ENCODE peak calls at places on chromosome 13, in seven cellular contexts. One of them, this sample, is unnamed.

GRCh38 chr13:21075303-21076264 is 14.2 kb upstream of the LATS2 start:
- DNase-seq in AG04450: no peak
- DNase-seq in CD8-positive, alpha-beta memory T cell: no peak
- DNase-seq in HFF-Myc: no peak
- DNase-seq in heart left ventricle: peak; percentile 43
- DNase-seq in fibroblast of pulmonary artery: no peak
- DNase-seq in trophoblast cell: peak; percentile 23
- DNase-seq in this sample: peak; percentile 72

GRCh38 chr13:94387047-94387446 is 92.4 kb downstream of the DCT start:
- DNase-seq in AG04450: no peak
- DNase-seq in CD8-positive, alpha-beta memory T cell: no peak
- DNase-seq in HFF-Myc: no peak
- DNase-seq in heart left ventricle: no peak
- DNase-seq in fibroblast of pulmonary artery: no peak
- DNase-seq in trophoblast cell: no peak
- DNase-seq in this sample: no peak

GRCh38 chr13:96984061-96984508 is 10.2 kb downstream of the OXGR1 start:
- DNase-seq in AG04450: no peak
- DNase-seq in CD8-positive, alpha-beta memory T cell: no peak
- DNase-seq in HFF-Myc: no peak
- DNase-seq in heart left ventricle: no peak
- DNase-seq in fibroblast of pulmonary artery: peak; percentile 39
- DNase-seq in trophoblast cell: peak; percentile 96
- DNase-seq in this sample: peak; percentile 49

GRCh38 chr13:54261856-54262255 is 1233.2 kb downstream of the OLFM4 start:
- DNase-seq in AG04450: no peak
- DNase-seq in CD8-positive, alpha-beta memory T cell: no peak
- DNase-seq in HFF-Myc: no peak
- DNase-seq in heart left ventricle: no peak
- DNase-seq in fibroblast of pulmonary artery: no peak
- DNase-seq in trophoblast cell: no peak
- DNase-seq in this sample: no peak

GRCh38 chr13:40132249-40132648 is 476.8 kb downstream of the COG6 start:
- DNase-seq in AG04450: no peak
- DNase-seq in CD8-positive, alpha-beta memory T cell: no peak
- DNase-seq in HFF-Myc: no peak
- DNase-seq in heart left ventricle: no peak
- DNase-seq in fibroblast of pulmonary artery: no peak
- DNase-seq in trophoblast cell: no peak
- DNase-seq in this sample: no peak

GRCh38 chr13:41709511-41709910 is 251.4 kb downstream of the VWA8 start:
- DNase-seq in AG04450: no peak
- DNase-seq in CD8-positive, alpha-beta memory T cell: no peak
- DNase-seq in HFF-Myc: no peak
- DNase-seq in heart left ventricle: no peak
- DNase-seq in fibroblast of pulmonary artery: no peak
- DNase-seq in trophoblast cell: peak; percentile 60
- DNase-seq in this sample: no peak

GRCh38 chr13:47291116-47291656 is 394.3 kb upstream of the HTR2A start:
- DNase-seq in AG04450: no peak
- DNase-seq in CD8-positive, alpha-beta memory T cell: no peak
- DNase-seq in HFF-Myc: no peak
- DNase-seq in heart left ventricle: no peak
- DNase-seq in fibroblast of pulmonary artery: no peak
- DNase-seq in trophoblast cell: peak; percentile 37
- DNase-seq in this sample: no peak

GRCh38 chr13:46551410-46552301 is 1.3 kb upstream of the LRCH1 start:
- DNase-seq in AG04450: no peak
- DNase-seq in CD8-positive, alpha-beta memory T cell: peak; percentile 51
- DNase-seq in HFF-Myc: peak; percentile 56
- DNase-seq in heart left ventricle: peak; percentile 82
- DNase-seq in fibroblast of pulmonary artery: peak; percentile 79
- DNase-seq in trophoblast cell: peak; percentile 95
- DNase-seq in this sample: peak; percentile 72

GRCh38 chr13:106500450-106500849 is 35.0 kb downstream of the EFNB2 start:
- DNase-seq in AG04450: no peak
- DNase-seq in CD8-positive, alpha-beta memory T cell: no peak
- DNase-seq in HFF-Myc: no peak
- DNase-seq in heart left ventricle: no peak
- DNase-seq in fibroblast of pulmonary artery: no peak
- DNase-seq in trophoblast cell: no peak
- DNase-seq in this sample: no peak

GRCh38 chr13:99977912-99978780 is 3.4 kb upstream of the ZIC2 start:
- DNase-seq in AG04450: no peak
- DNase-seq in CD8-positive, alpha-beta memory T cell: no peak
- DNase-seq in HFF-Myc: no peak
- DNase-seq in heart left ventricle: no peak
- DNase-seq in fibroblast of pulmonary artery: no peak
- DNase-seq in trophoblast cell: no peak
- DNase-seq in this sample: no peak

GRCh38 chr13:113664751-113665581 is 2.1 kb upstream of the GRK1 start:
- DNase-seq in AG04450: no peak
- DNase-seq in CD8-positive, alpha-beta memory T cell: no peak
- DNase-seq in HFF-Myc: no peak
- DNase-seq in heart left ventricle: peak; percentile 9
- DNase-seq in fibroblast of pulmonary artery: no peak
- DNase-seq in trophoblast cell: no peak
- DNase-seq in this sample: no peak

DNA sequence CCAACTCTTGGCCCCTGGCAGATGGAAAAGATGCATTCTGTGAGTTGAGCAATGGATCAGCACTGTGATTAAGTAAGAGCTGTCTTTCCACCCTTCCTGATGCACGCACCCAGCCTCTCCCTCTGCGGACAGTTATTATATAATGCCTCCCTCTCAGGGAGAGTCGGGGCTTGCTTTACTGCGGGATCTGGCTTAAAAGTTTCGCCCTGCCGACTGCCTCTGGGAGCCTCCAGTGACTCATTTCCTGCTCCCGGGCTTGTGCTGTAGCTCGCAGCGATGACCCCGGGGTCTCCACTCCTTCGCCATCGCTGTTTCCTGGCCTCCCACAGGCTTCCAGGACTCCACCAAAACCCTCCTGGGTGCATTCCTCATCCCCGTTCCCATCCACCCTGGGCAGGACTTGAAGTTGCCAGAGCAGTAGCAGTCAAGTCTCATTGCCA is 107.4 kb upstream of the SLC7A1 start:
- DNase-seq in AG04450: peak; percentile 13
- DNase-seq in CD8-positive, alpha-beta memory T cell: no peak
- DNase-seq in HFF-Myc: peak; percentile 80
- DNase-seq in heart left ventricle: peak; percentile 56
- DNase-seq in fibroblast of pulmonary artery: peak; percentile 94
- DNase-seq in trophoblast cell: peak; percentile 55
- DNase-seq in this sample: no peak
- H3K4me3 ChIP-seq in AG04450: peak overlapping the region; percentile 14
- H3K4me3 ChIP-seq in CD8-positive, alpha-beta memory T cell: no peak overlapping the region
- H3K4me3 ChIP-seq in HFF-Myc: peak overlapping the region; percentile 31
- H3K4me3 ChIP-seq in heart left ventricle: no peak overlapping the region
- H3K4me3 ChIP-seq in fibroblast of pulmonary artery: no peak overlapping the region
- H3K4me3 ChIP-seq in trophoblast cell: no peak overlapping the region
- H3K4me3 ChIP-seq in this sample: no peak overlapping the region

DNA sequence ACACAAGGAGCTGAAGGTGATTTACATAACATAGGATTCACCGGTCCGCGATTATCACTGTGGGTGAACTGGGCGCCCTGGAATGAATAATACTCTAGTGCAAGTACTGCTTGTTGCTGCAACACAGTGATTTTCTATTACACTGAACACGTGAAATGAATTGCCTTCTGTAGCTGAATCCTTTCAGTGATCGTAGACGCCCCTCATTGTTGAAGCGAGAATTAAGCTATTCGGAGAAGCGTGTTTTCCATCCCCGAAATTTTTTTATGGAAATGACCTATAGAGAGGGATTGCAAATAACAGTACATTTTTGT is 2.7 kb upstream of the MAB21L1 start:
- DNase-seq in AG04450: no peak
- DNase-seq in CD8-positive, alpha-beta memory T cell: no peak
- DNase-seq in HFF-Myc: no peak
- DNase-seq in heart left ventricle: no peak
- DNase-seq in fibroblast of pulmonary artery: no peak
- DNase-seq in trophoblast cell: no peak
- DNase-seq in this sample: no peak
- H3K4me3 ChIP-seq in AG04450: no peak overlapping the region
- H3K4me3 ChIP-seq in CD8-positive, alpha-beta memory T cell: no peak overlapping the region
- H3K4me3 ChIP-seq in HFF-Myc: peak overlapping the region; percentile 76
- H3K4me3 ChIP-seq in heart left ventricle: no peak overlapping the region
- H3K4me3 ChIP-seq in fibroblast of pulmonary artery: no peak overlapping the region
- H3K4me3 ChIP-seq in trophoblast cell: no peak overlapping the region
- H3K4me3 ChIP-seq in this sample: no peak overlapping the region

DNA sequence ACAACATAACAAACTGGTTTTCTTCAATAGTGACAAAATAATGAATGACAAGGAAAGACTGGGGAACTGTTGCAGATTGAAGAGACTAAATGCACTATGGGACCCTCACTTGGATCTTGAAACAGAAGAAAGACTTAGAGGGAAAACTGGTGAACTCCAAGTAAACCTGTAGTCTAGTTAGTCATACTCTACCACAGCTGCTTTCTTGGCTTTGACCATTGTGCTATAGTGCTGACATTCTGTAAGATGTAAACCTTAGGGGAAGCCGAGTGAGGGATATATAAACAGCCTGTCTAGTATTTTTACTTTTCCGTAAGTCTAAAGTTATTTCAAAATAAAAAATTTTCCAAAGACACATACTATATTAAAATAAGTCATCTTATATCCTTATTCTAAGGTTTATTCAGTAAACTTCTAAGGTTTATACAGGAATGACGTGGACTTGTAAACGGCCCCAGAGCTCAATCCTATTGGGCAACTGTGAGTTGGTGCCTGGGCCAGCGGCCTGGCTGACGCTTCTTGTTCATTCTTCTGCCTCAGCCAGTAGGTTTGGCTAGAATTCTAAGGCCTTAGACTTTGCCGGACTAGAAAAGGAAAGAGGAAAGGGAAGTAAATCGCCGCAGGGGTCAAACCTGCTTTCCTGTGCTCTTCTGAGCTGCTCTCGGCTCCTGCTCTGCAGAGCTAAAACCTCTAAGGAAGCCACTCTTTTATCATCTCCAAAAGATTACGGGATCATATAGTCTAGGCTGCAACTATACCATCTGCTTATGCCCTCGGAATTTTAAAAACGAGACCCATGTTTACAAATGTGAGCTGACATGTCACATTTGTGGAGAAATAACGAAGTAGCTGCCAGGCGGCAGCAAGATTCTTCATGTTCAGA is 33.7 kb upstream of the UBE2L5 start:
- DNase-seq in AG04450: peak; percentile 78
- DNase-seq in CD8-positive, alpha-beta memory T cell: no peak
- DNase-seq in HFF-Myc: no peak
- DNase-seq in heart left ventricle: no peak
- DNase-seq in fibroblast of pulmonary artery: peak; percentile 21
- DNase-seq in trophoblast cell: peak; percentile 85
- DNase-seq in this sample: no peak
- H3K4me3 ChIP-seq in AG04450: peak overlapping the region; percentile 25
- H3K4me3 ChIP-seq in CD8-positive, alpha-beta memory T cell: peak overlapping the region; percentile 51
- H3K4me3 ChIP-seq in HFF-Myc: no peak overlapping the region
- H3K4me3 ChIP-seq in heart left ventricle: no peak overlapping the region
- H3K4me3 ChIP-seq in fibroblast of pulmonary artery: no peak overlapping the region
- H3K4me3 ChIP-seq in trophoblast cell: no peak overlapping the region
- H3K4me3 ChIP-seq in this sample: no peak overlapping the region

GRCh38 chr13:111006508-111007031 is 91.7 kb upstream of the ANKRD10 start:
- DNase-seq in AG04450: no peak
- DNase-seq in CD8-positive, alpha-beta memory T cell: no peak
- DNase-seq in HFF-Myc: no peak
- DNase-seq in heart left ventricle: peak; percentile 92
- DNase-seq in fibroblast of pulmonary artery: peak; percentile 89
- DNase-seq in trophoblast cell: no peak
- DNase-seq in this sample: peak; percentile 79

GRCh38 chr13:111005808-111006494 is 91.1 kb upstream of the ANKRD10 start:
- DNase-seq in AG04450: no peak
- DNase-seq in CD8-positive, alpha-beta memory T cell: no peak
- DNase-seq in HFF-Myc: no peak
- DNase-seq in heart left ventricle: peak; percentile 81
- DNase-seq in fibroblast of pulmonary artery: peak; percentile 59
- DNase-seq in trophoblast cell: no peak
- DNase-seq in this sample: peak; percentile 87

GRCh38 chr13:111005364-111005763 is 90.5 kb upstream of the ANKRD10 start:
- DNase-seq in AG04450: no peak
- DNase-seq in CD8-positive, alpha-beta memory T cell: no peak
- DNase-seq in HFF-Myc: no peak
- DNase-seq in heart left ventricle: peak; percentile 47
- DNase-seq in fibroblast of pulmonary artery: peak; percentile 21
- DNase-seq in trophoblast cell: peak; percentile 71
- DNase-seq in this sample: no peak

GRCh38 chr13:111008351-111008750 is 93.5 kb upstream of the ANKRD10 start:
- DNase-seq in AG04450: no peak
- DNase-seq in CD8-positive, alpha-beta memory T cell: no peak
- DNase-seq in HFF-Myc: no peak
- DNase-seq in heart left ventricle: no peak
- DNase-seq in fibroblast of pulmonary artery: no peak
- DNase-seq in trophoblast cell: no peak
- DNase-seq in this sample: no peak

GRCh38 chr13:111007209-111007608 is 92.3 kb upstream of the ANKRD10 start:
- DNase-seq in AG04450: no peak
- DNase-seq in CD8-positive, alpha-beta memory T cell: no peak
- DNase-seq in HFF-Myc: no peak
- DNase-seq in heart left ventricle: no peak
- DNase-seq in fibroblast of pulmonary artery: peak; percentile 27
- DNase-seq in trophoblast cell: no peak
- DNase-seq in this sample: no peak
- H3K4me3 ChIP-seq in AG04450: no peak overlapping the region
- H3K4me3 ChIP-seq in CD8-positive, alpha-beta memory T cell: no peak overlapping the region
- H3K4me3 ChIP-seq in HFF-Myc: no peak overlapping the region
- H3K4me3 ChIP-seq in heart left ventricle: no peak overlapping the region
- H3K4me3 ChIP-seq in fibroblast of pulmonary artery: no peak overlapping the region
- H3K4me3 ChIP-seq in trophoblast cell: no peak overlapping the region
- H3K4me3 ChIP-seq in this sample: no peak overlapping the region

GRCh38 chr13:51577690-51578089 is 6.6 kb upstream of the WDFY2 start:
- DNase-seq in AG04450: no peak
- DNase-seq in CD8-positive, alpha-beta memory T cell: no peak
- DNase-seq in HFF-Myc: no peak
- DNase-seq in heart left ventricle: no peak
- DNase-seq in fibroblast of pulmonary artery: no peak
- DNase-seq in trophoblast cell: peak; percentile 88
- DNase-seq in this sample: no peak
- H3K4me3 ChIP-seq in AG04450: no peak overlapping the region
- H3K4me3 ChIP-seq in CD8-positive, alpha-beta memory T cell: no peak overlapping the region
- H3K4me3 ChIP-seq in HFF-Myc: no peak overlapping the region
- H3K4me3 ChIP-seq in heart left ventricle: no peak overlapping the region
- H3K4me3 ChIP-seq in fibroblast of pulmonary artery: no peak overlapping the region
- H3K4me3 ChIP-seq in trophoblast cell: no peak overlapping the region
- H3K4me3 ChIP-seq in this sample: no peak overlapping the region

DNA sequence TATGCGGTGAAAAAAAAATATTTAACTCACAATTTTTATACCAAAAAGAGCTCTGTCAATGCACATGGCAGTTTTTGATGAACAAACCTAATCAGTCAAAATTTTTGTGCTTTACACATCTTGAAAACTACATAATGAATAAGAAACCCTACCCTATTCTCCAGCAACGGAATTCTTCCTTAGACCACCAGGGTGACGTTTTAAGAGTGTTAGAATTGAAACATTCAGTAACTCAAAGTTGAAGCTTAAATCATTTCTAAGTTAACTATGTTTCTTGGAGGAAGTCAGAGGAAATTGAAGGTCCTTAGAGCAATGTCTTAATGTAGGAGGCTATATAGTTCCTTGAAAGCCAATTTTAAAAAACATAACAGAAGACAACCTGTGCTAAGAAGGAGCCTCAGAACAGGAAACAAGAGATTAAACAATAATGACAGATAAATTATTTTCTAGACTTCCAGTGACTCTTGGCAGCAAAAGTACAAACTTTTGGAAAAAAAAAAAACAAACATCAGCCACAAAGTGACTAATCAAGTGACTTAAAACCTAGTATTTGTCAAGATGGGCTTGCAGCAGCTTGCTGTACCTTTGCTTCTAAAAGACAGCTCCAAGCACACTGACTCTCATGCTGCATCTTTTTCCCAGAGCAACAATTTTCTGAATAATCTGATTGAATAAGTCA is 6.2 kb downstream of the SPRY2 start:
- DNase-seq in AG04450: no peak
- DNase-seq in CD8-positive, alpha-beta memory T cell: no peak
- DNase-seq in HFF-Myc: no peak
- DNase-seq in heart left ventricle: no peak
- DNase-seq in fibroblast of pulmonary artery: peak; percentile 50
- DNase-seq in trophoblast cell: no peak
- DNase-seq in this sample: no peak
- H3K4me3 ChIP-seq in AG04450: no peak overlapping the region
- H3K4me3 ChIP-seq in CD8-positive, alpha-beta memory T cell: no peak overlapping the region
- H3K4me3 ChIP-seq in HFF-Myc: no peak overlapping the region
- H3K4me3 ChIP-seq in heart left ventricle: peak overlapping the region; percentile 13
- H3K4me3 ChIP-seq in fibroblast of pulmonary artery: peak overlapping the region; percentile 26
- H3K4me3 ChIP-seq in trophoblast cell: no peak overlapping the region
- H3K4me3 ChIP-seq in this sample: no peak overlapping the region

This sample was measured in pancreas.